ENCODE peak calls at places on chromosomes 6 and 20, in six cellular contexts. One of them, this sample, is unnamed.

GRCh38 chr20:40978761-40979160 is 49.9 kb upstream of the TOP1 start:
- DNase-seq in colonic mucosa: no peak
- DNase-seq in upper lobe of right lung: no peak
- DNase-seq in effector memory CD4-positive, alpha-beta T cell: no peak
- DNase-seq in stomach: no peak
- DNase-seq in neural progenitor cell: no peak
- DNase-seq in this sample: no peak

GRCh38 chr6:39361657-39362486 is 39.4 kb upstream of the KCNK16 start:
- DNase-seq in upper lobe of right lung: peak; percentile 78
- DNase-seq in colonic mucosa: peak; percentile 51
- DNase-seq in stomach: peak; percentile 66
- DNase-seq in neural progenitor cell: peak; percentile 86
- DNase-seq in effector memory CD4-positive, alpha-beta T cell: no peak
- DNase-seq in this sample: peak; percentile 61

GRCh38 chr6:42979523-42980177 is 669 bp upstream of the PEX6 start:
- DNase-seq in stomach: no peak
- DNase-seq in colonic mucosa: peak; percentile 40
- DNase-seq in effector memory CD4-positive, alpha-beta T cell: no peak
- DNase-seq in upper lobe of right lung: no peak
- DNase-seq in neural progenitor cell: no peak
- DNase-seq in this sample: no peak

GRCh38 chr6:79413562-79414002 is 123.6 kb downstream of the LCA5 start:
- DNase-seq in effector memory CD4-positive, alpha-beta T cell: no peak
- DNase-seq in stomach: no peak
- DNase-seq in colonic mucosa: no peak
- DNase-seq in upper lobe of right lung: no peak
- DNase-seq in neural progenitor cell: no peak
- DNase-seq in this sample: no peak

GRCh38 chr20:9609892-9610502 is 95.6 kb downstream of the LAMP5 start:
- DNase-seq in stomach: peak; percentile 69
- DNase-seq in effector memory CD4-positive, alpha-beta T cell: no peak
- DNase-seq in upper lobe of right lung: no peak
- DNase-seq in colonic mucosa: peak; percentile 73
- DNase-seq in neural progenitor cell: peak; percentile 85
- DNase-seq in this sample: peak; percentile 43

GRCh38 chr20:10848810-10849370 is 175.1 kb upstream of the JAG1 start:
- DNase-seq in stomach: no peak
- DNase-seq in effector memory CD4-positive, alpha-beta T cell: no peak
- DNase-seq in colonic mucosa: peak; percentile 64
- DNase-seq in neural progenitor cell: no peak
- DNase-seq in upper lobe of right lung: no peak
- DNase-seq in this sample: no peak

GRCh38 chr20:44010162-44010704 is 95.6 kb downstream of the TOX2 start:
- DNase-seq in stomach: no peak
- DNase-seq in neural progenitor cell: no peak
- DNase-seq in effector memory CD4-positive, alpha-beta T cell: no peak
- DNase-seq in upper lobe of right lung: no peak
- DNase-seq in colonic mucosa: no peak
- DNase-seq in this sample: no peak

GRCh38 chr20:37390891-37391525 is 45.1 kb downstream of the SRC start:
- DNase-seq in effector memory CD4-positive, alpha-beta T cell: no peak
- DNase-seq in upper lobe of right lung: peak; percentile 38
- DNase-seq in stomach: no peak
- DNase-seq in colonic mucosa: no peak
- DNase-seq in neural progenitor cell: no peak
- DNase-seq in this sample: no peak

GRCh38 chr6:158817298-158818007 is 1.7 kb downstream of the EZR start:
- DNase-seq in neural progenitor cell: peak; percentile 44
- DNase-seq in stomach: peak; percentile 83
- DNase-seq in colonic mucosa: peak; percentile 68
- DNase-seq in upper lobe of right lung: peak; percentile 85
- DNase-seq in effector memory CD4-positive, alpha-beta T cell: peak; percentile 25
- DNase-seq in this sample: peak; percentile 72

GRCh38 chr20:22949710-22950109 is 85.4 kb upstream of the SSTR4 start:
- DNase-seq in colonic mucosa: no peak
- DNase-seq in upper lobe of right lung: no peak
- DNase-seq in stomach: no peak
- DNase-seq in effector memory CD4-positive, alpha-beta T cell: no peak
- DNase-seq in neural progenitor cell: no peak
- DNase-seq in this sample: no peak

GRCh38 chr20:44702776-44703175 is 12.4 kb upstream of the CCN5 start:
- DNase-seq in stomach: peak; percentile 88
- DNase-seq in colonic mucosa: peak; percentile 63
- DNase-seq in effector memory CD4-positive, alpha-beta T cell: no peak
- DNase-seq in neural progenitor cell: no peak
- DNase-seq in upper lobe of right lung: peak; percentile 80
- DNase-seq in this sample: peak; percentile 89

GRCh38 chr6:148431413-148431812 is 88.8 kb downstream of the SASH1 start:
- DNase-seq in neural progenitor cell: no peak
- DNase-seq in colonic mucosa: no peak
- DNase-seq in effector memory CD4-positive, alpha-beta T cell: no peak
- DNase-seq in stomach: no peak
- DNase-seq in upper lobe of right lung: no peak
- DNase-seq in this sample: no peak

GRCh38 chr20:58662142-58662473 is 11.0 kb downstream of the STX16 start:
- DNase-seq in stomach: no peak
- DNase-seq in upper lobe of right lung: no peak
- DNase-seq in neural progenitor cell: no peak
- DNase-seq in colonic mucosa: no peak
- DNase-seq in effector memory CD4-positive, alpha-beta T cell: no peak
- DNase-seq in this sample: no peak

GRCh38 chr6:79404677-79405076 is 132.6 kb downstream of the LCA5 start:
- DNase-seq in upper lobe of right lung: no peak
- DNase-seq in colonic mucosa: peak; percentile 70
- DNase-seq in neural progenitor cell: peak; percentile 57
- DNase-seq in stomach: peak; percentile 73
- DNase-seq in effector memory CD4-positive, alpha-beta T cell: no peak
- DNase-seq in this sample: no peak

GRCh38 chr20:23826541-23827018 is at the start of gene CST2:
- DNase-seq in stomach: no peak
- DNase-seq in effector memory CD4-positive, alpha-beta T cell: no peak
- DNase-seq in upper lobe of right lung: no peak
- DNase-seq in neural progenitor cell: no peak
- DNase-seq in colonic mucosa: no peak
- DNase-seq in this sample: no peak

GRCh38 chr6:30935018-30935417 is 3.0 kb upstream of the SFTA2 start:
- DNase-seq in effector memory CD4-positive, alpha-beta T cell: no peak
- DNase-seq in colonic mucosa: no peak
- DNase-seq in neural progenitor cell: no peak
- DNase-seq in stomach: no peak
- DNase-seq in upper lobe of right lung: no peak
- DNase-seq in this sample: no peak

GRCh38 chr6:73045609-73046008 is 179.7 kb downstream of the KHDC1L start:
- DNase-seq in stomach: no peak
- DNase-seq in colonic mucosa: no peak
- DNase-seq in upper lobe of right lung: no peak
- DNase-seq in neural progenitor cell: no peak
- DNase-seq in effector memory CD4-positive, alpha-beta T cell: no peak
- DNase-seq in this sample: no peak

GRCh38 chr20:217266-217665 is 9.8 kb upstream of the DEFB129 start:
- DNase-seq in effector memory CD4-positive, alpha-beta T cell: no peak
- DNase-seq in neural progenitor cell: no peak
- DNase-seq in stomach: no peak
- DNase-seq in upper lobe of right lung: no peak
- DNase-seq in colonic mucosa: no peak
- DNase-seq in this sample: no peak

GRCh38 chr6:130057495-130057894 is 39.1 kb downstream of the L3MBTL3 start:
- DNase-seq in stomach: no peak
- DNase-seq in effector memory CD4-positive, alpha-beta T cell: no peak
- DNase-seq in colonic mucosa: no peak
- DNase-seq in neural progenitor cell: no peak
- DNase-seq in upper lobe of right lung: no peak
- DNase-seq in this sample: no peak

GRCh38 chr6:107697682-107698081 is 126.4 kb downstream of the SCML4 start:
- DNase-seq in effector memory CD4-positive, alpha-beta T cell: no peak
- DNase-seq in stomach: no peak
- DNase-seq in colonic mucosa: no peak
- DNase-seq in neural progenitor cell: no peak
- DNase-seq in upper lobe of right lung: no peak
- DNase-seq in this sample: no peak

GRCh38 chr6:129577691-129578090 is 132.3 kb downstream of the ARHGAP18 start:
- DNase-seq in stomach: no peak
- DNase-seq in effector memory CD4-positive, alpha-beta T cell: no peak
- DNase-seq in upper lobe of right lung: no peak
- DNase-seq in neural progenitor cell: no peak
- DNase-seq in colonic mucosa: no peak
- DNase-seq in this sample: no peak

GRCh38 chr6:162361168-162361567 is 366.4 kb downstream of the PRKN start:
- DNase-seq in effector memory CD4-positive, alpha-beta T cell: no peak
- DNase-seq in upper lobe of right lung: no peak
- DNase-seq in stomach: no peak
- DNase-seq in colonic mucosa: no peak
- DNase-seq in neural progenitor cell: no peak
- DNase-seq in this sample: no peak

GRCh38 chr6:16761469-16762264 is 407 bp upstream of the ATXN1 start:
- DNase-seq in neural progenitor cell: peak; percentile 86
- DNase-seq in effector memory CD4-positive, alpha-beta T cell: peak; percentile 80
- DNase-seq in colonic mucosa: peak; percentile 94
- DNase-seq in stomach: peak; percentile 89
- DNase-seq in upper lobe of right lung: peak; percentile 94
- DNase-seq in this sample: peak; percentile 91

GRCh38 chr6:131651782-131652181 is 14.7 kb downstream of the ENPP3 start:
- DNase-seq in neural progenitor cell: no peak
- DNase-seq in effector memory CD4-positive, alpha-beta T cell: no peak
- DNase-seq in colonic mucosa: peak; percentile 50
- DNase-seq in stomach: peak; percentile 73
- DNase-seq in upper lobe of right lung: no peak
- DNase-seq in this sample: no peak

GRCh38 chr6:52514514-52514913 is 62.3 kb downstream of the TRAM2 start:
- DNase-seq in effector memory CD4-positive, alpha-beta T cell: no peak
- DNase-seq in colonic mucosa: peak; percentile 33
- DNase-seq in neural progenitor cell: no peak
- DNase-seq in stomach: no peak
- DNase-seq in upper lobe of right lung: no peak
- DNase-seq in this sample: peak; percentile 67

GRCh38 chr6:82246802-82247633 is 526 bp downstream of the IBTK start:
- DNase-seq in stomach: peak; percentile 41
- DNase-seq in colonic mucosa: peak; percentile 68
- DNase-seq in effector memory CD4-positive, alpha-beta T cell: no peak
- DNase-seq in neural progenitor cell: peak; percentile 88
- DNase-seq in upper lobe of right lung: no peak
- DNase-seq in this sample: no peak

GRCh38 chr6:67888886-67889681 is 746.0 kb upstream of the ADGRB3 start:
- DNase-seq in effector memory CD4-positive, alpha-beta T cell: no peak
- DNase-seq in stomach: no peak
- DNase-seq in neural progenitor cell: no peak
- DNase-seq in colonic mucosa: no peak
- DNase-seq in upper lobe of right lung: no peak
- DNase-seq in this sample: no peak
- H3K4me1 ChIP-seq in effector memory CD4-positive, alpha-beta T cell: no peaks in the 10 kb centered on the region
- H3K4me1 ChIP-seq in stomach: no peaks in the 10 kb centered on the region
- H3K4me1 ChIP-seq in neural progenitor cell: no peaks in the 10 kb centered on the region
- H3K4me1 ChIP-seq in colonic mucosa: no peaks in the 10 kb centered on the region
- H3K4me1 ChIP-seq in upper lobe of right lung: no peaks in the 10 kb centered on the region
- H3K4me1 ChIP-seq in this sample: no peaks in the 10 kb centered on the region

GRCh38 chr6:7615611-7616383 is 25.8 kb downstream of the SNRNP48 start:
- DNase-seq in colonic mucosa: peak; percentile 58
- DNase-seq in neural progenitor cell: peak; percentile 63
- DNase-seq in stomach: peak; percentile 38
- DNase-seq in upper lobe of right lung: no peak
- DNase-seq in effector memory CD4-positive, alpha-beta T cell: no peak
- DNase-seq in this sample: no peak
- H3K4me3 ChIP-seq in colonic mucosa: no peak overlapping the region
- H3K4me3 ChIP-seq in neural progenitor cell: no peak overlapping the region
- H3K4me3 ChIP-seq in stomach: peak overlapping the region; percentile 8
- H3K4me3 ChIP-seq in upper lobe of right lung: no peak overlapping the region
- H3K4me3 ChIP-seq in effector memory CD4-positive, alpha-beta T cell: no peak overlapping the region
- H3K4me3 ChIP-seq in this sample: peak overlapping the region; percentile 42

GRCh38 chr20:3781153-3781910 is at the start of gene SPEF1:
- DNase-seq in effector memory CD4-positive, alpha-beta T cell: peak; percentile 32
- DNase-seq in colonic mucosa: peak; percentile 88
- DNase-seq in upper lobe of right lung: no peak
- DNase-seq in neural progenitor cell: peak; percentile 97
- DNase-seq in stomach: peak; percentile 76
- DNase-seq in this sample: peak; percentile 79
- H3K4me1 ChIP-seq in effector memory CD4-positive, alpha-beta T cell: peaks cover 21% of the 10 kb centered on the region
- H3K4me1 ChIP-seq in colonic mucosa: peaks cover 12% of the 10 kb centered on the region
- H3K4me1 ChIP-seq in upper lobe of right lung: peaks cover 35% of the 10 kb centered on the region
- H3K4me1 ChIP-seq in neural progenitor cell: peaks cover 8% of the 10 kb centered on the region
- H3K4me1 ChIP-seq in stomach: peaks cover 75% of the 10 kb centered on the region
- H3K4me1 ChIP-seq in this sample: peaks cover 44% of the 10 kb centered on the region

DNA sequence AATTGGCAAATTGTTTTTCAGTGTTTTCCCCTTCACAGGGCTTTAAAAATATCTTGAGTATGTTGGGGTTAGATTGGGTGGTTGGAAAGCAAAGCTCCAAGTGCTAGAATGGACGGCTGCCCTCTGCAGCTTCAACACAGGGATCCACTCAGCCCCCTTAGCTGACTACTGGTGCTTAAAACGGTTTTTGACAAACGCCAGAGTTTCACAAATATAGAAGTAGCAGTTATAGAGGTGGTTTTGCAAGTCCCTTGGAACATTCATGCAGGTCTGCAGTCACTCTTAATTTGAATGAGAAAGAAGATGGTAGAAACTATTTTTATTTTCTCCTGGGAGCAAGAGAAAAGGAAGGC is 175.9 kb downstream of the ARID1B start:
- DNase-seq in upper lobe of right lung: no peak
- DNase-seq in colonic mucosa: no peak
- DNase-seq in stomach: no peak
- DNase-seq in neural progenitor cell: no peak
- DNase-seq in effector memory CD4-positive, alpha-beta T cell: no peak
- DNase-seq in this sample: no peak
- H3K4me3 ChIP-seq in upper lobe of right lung: no peak overlapping the region
- H3K4me3 ChIP-seq in colonic mucosa: no peak overlapping the region
- H3K4me3 ChIP-seq in stomach: no peak overlapping the region
- H3K4me3 ChIP-seq in neural progenitor cell: no peak overlapping the region
- H3K4me3 ChIP-seq in effector memory CD4-positive, alpha-beta T cell: no peak overlapping the region
- H3K4me3 ChIP-seq in this sample: peak overlapping the region; percentile 11

DNA sequence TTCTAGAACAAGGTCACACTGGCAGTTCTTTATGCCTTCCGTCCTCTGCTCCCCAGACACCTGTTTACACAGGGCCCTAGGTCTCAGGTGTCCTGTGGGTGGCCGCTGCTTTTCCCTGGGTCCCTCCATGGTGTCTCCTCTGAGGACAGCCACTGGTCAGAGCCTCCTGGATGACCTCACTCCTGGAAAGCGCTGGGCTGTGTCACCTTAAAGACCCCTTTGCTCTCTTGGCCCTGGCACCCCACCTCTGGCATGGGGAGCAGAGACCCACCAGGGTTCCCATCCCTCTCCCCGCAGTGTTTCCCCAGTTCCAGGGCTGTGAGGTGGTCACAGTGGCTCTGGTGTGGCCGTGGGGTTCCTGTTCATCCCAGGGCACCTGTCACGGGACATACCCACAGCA is 33.9 kb downstream of the NTSR1 start:
- DNase-seq in neural progenitor cell: no peak
- DNase-seq in upper lobe of right lung: peak; percentile 45
- DNase-seq in effector memory CD4-positive, alpha-beta T cell: no peak
- DNase-seq in colonic mucosa: no peak
- DNase-seq in stomach: no peak
- DNase-seq in this sample: no peak
- H3K4me1 ChIP-seq in neural progenitor cell: peaks cover 13% of the 10 kb centered on the region
- H3K4me1 ChIP-seq in upper lobe of right lung: peaks cover 4% of the 10 kb centered on the region
- H3K4me1 ChIP-seq in effector memory CD4-positive, alpha-beta T cell: peaks cover 52% of the 10 kb centered on the region
- H3K4me1 ChIP-seq in colonic mucosa: no peaks in the 10 kb centered on the region
- H3K4me1 ChIP-seq in stomach: peaks cover 24% of the 10 kb centered on the region
- H3K4me1 ChIP-seq in this sample: no peaks in the 10 kb centered on the region